ENCODE peak calls at places on chromosomes 4 and X, in six cellular contexts. U, X, R, J, W and Y are unnamed samples.

GRCh38 chrX:149044471-149044870 is 460.6 kb downstream of the IDS start:
- DNase-seq in J (no peak), U (no peak), R (no peak), W (no peak), X (no peak), Y (no peak)

GRCh38 chr4:177256950-177257349 is 52.7 kb upstream of the NEIL3 start:
- DNase-seq in R (no peak), W (no peak), J (no peak), U (no peak), X (no peak), Y (no peak)

GRCh38 chr4:91448668-91449330 is 855.0 kb upstream of the GRID2 start:
- DNase-seq in R (peak), J (no peak), W (no peak), X (no peak), U (no peak), Y (no peak)

GRCh38 chr4:17762705-17763104 is 18.7 kb downstream of the FAM184B start:
- DNase-seq in U (no peak), J (no peak), W (no peak), X (no peak), R (peak), Y (no peak)

GRCh38 chrX:139203681-139204575 is 326.6 kb upstream of the F9 start:
- DNase-seq in U (no peak), X (no peak), W (no peak), J (peak), R (no peak), Y (peak)

GRCh38 chr4:57588557-57588956 is 478.4 kb upstream of the IGFBP7 start:
- DNase-seq in R (no peak), U (no peak), W (no peak), J (no peak), X (no peak), Y (no peak)

GRCh38 chr4:128830906-128831525 is 21.5 kb downstream of the JADE1 start:
- DNase-seq in W (no peak), U (no peak), X (no peak), R (no peak), J (no peak), Y (peak)

GRCh38 chr4:7189475-7190277 is 2.7 kb upstream of the SORCS2 start:
- DNase-seq in W (no peak), J (no peak), U (no peak), X (no peak), R (no peak), Y (peak)

GRCh38 chrX:74613350-74614192 is 853 bp downstream of the RLIM start:
- DNase-seq in U (no peak), W (no peak), X (no peak), R (peak), J (no peak), Y (peak)

GRCh38 chr4:102842367-102842766 is 15.0 kb upstream of the UBE2D3 start:
- DNase-seq in J (no peak), X (no peak), W (no peak), R (no peak), U (no peak), Y (no peak)

GRCh38 chr4:139242511-139243051 is 37.4 kb downstream of the MGARP start:
- DNase-seq in J (no peak), R (peak), X (no peak), W (no peak), U (no peak), Y (no peak)